ENCODE peak calls at places on chromosomes 7 and 10, in nine cellular contexts. One of them, this sample, is unnamed.

GRCh38 chr10:99834410-99834809 is 52.0 kb downstream of the ABCC2 start:
- DNase-seq in Kasumi-1: no peak
- DNase-seq in hypothalamus: no peak
- DNase-seq in ureter: no peak
- DNase-seq in RPMI7951: peak
- DNase-seq in NCI-H524: no peak
- DNase-seq in nephron progenitor cell: no peak
- DNase-seq in WERI-Rb-1: no peak
- DNase-seq in mucosa of gallbladder: no peak
- DNase-seq in this sample: no peak

GRCh38 chr7:25862993-25863726 is 288.8 kb upstream of the NFE2L3 start:
- DNase-seq in Kasumi-1: no peak
- DNase-seq in hypothalamus: no peak
- DNase-seq in ureter: no peak
- DNase-seq in RPMI7951: no peak
- DNase-seq in NCI-H524: peak
- DNase-seq in nephron progenitor cell: no peak
- DNase-seq in WERI-Rb-1: no peak
- DNase-seq in mucosa of gallbladder: no peak
- DNase-seq in this sample: no peak

GRCh38 chr10:32417906-32418547 is 27.9 kb upstream of the CCDC7 start:
- DNase-seq in Kasumi-1: no peak
- DNase-seq in hypothalamus: no peak
- DNase-seq in ureter: peak
- DNase-seq in RPMI7951: peak
- DNase-seq in NCI-H524: no peak
- DNase-seq in nephron progenitor cell: no peak
- DNase-seq in WERI-Rb-1: no peak
- DNase-seq in mucosa of gallbladder: peak
- DNase-seq in this sample: no peak

GRCh38 chr10:17201165-17202013 is at the start of gene TRDMT1:
- DNase-seq in Kasumi-1: peak
- DNase-seq in hypothalamus: peak
- DNase-seq in ureter: peak
- DNase-seq in RPMI7951: peak
- DNase-seq in NCI-H524: peak
- DNase-seq in nephron progenitor cell: peak
- DNase-seq in WERI-Rb-1: peak
- DNase-seq in mucosa of gallbladder: peak
- DNase-seq in this sample: peak

GRCh38 chr10:79452174-79452611 is 6.8 kb upstream of the ZCCHC24 start:
- DNase-seq in Kasumi-1: no peak
- DNase-seq in hypothalamus: no peak
- DNase-seq in ureter: no peak
- DNase-seq in RPMI7951: no peak
- DNase-seq in NCI-H524: no peak
- DNase-seq in nephron progenitor cell: no peak
- DNase-seq in WERI-Rb-1: no peak
- DNase-seq in mucosa of gallbladder: no peak
- DNase-seq in this sample: peak

GRCh38 chr7:106959753-106960152 is 84.8 kb upstream of the PRKAR2B start:
- DNase-seq in Kasumi-1: peak
- DNase-seq in hypothalamus: no peak
- DNase-seq in ureter: no peak
- DNase-seq in RPMI7951: no peak
- DNase-seq in NCI-H524: no peak
- DNase-seq in nephron progenitor cell: peak
- DNase-seq in WERI-Rb-1: peak
- DNase-seq in mucosa of gallbladder: no peak
- DNase-seq in this sample: no peak

GRCh38 chr10:30378607-30379006 is 29.5 kb upstream of the MTPAP start:
- DNase-seq in Kasumi-1: no peak
- DNase-seq in hypothalamus: no peak
- DNase-seq in ureter: no peak
- DNase-seq in RPMI7951: no peak
- DNase-seq in NCI-H524: no peak
- DNase-seq in nephron progenitor cell: no peak
- DNase-seq in WERI-Rb-1: no peak
- DNase-seq in mucosa of gallbladder: no peak
- DNase-seq in this sample: no peak

GRCh38 chr7:158393926-158394625 is 193.5 kb downstream of the PTPRN2 start:
- DNase-seq in Kasumi-1: no peak
- DNase-seq in hypothalamus: no peak
- DNase-seq in ureter: no peak
- DNase-seq in RPMI7951: no peak
- DNase-seq in NCI-H524: no peak
- DNase-seq in nephron progenitor cell: no peak
- DNase-seq in WERI-Rb-1: no peak
- DNase-seq in mucosa of gallbladder: no peak
- DNase-seq in this sample: peak

GRCh38 chr10:126049741-126050140 is 153.4 kb downstream of the FANK1 start:
- DNase-seq in Kasumi-1: peak
- DNase-seq in hypothalamus: no peak
- DNase-seq in ureter: no peak
- DNase-seq in RPMI7951: peak
- DNase-seq in NCI-H524: no peak
- DNase-seq in nephron progenitor cell: no peak
- DNase-seq in WERI-Rb-1: no peak
- DNase-seq in mucosa of gallbladder: no peak
- DNase-seq in this sample: no peak

GRCh38 chr7:140966561-140967234 is 42.0 kb upstream of the BRAF start:
- DNase-seq in Kasumi-1: no peak
- DNase-seq in hypothalamus: no peak
- DNase-seq in ureter: no peak
- DNase-seq in RPMI7951: no peak
- DNase-seq in NCI-H524: no peak
- DNase-seq in nephron progenitor cell: no peak
- DNase-seq in WERI-Rb-1: no peak
- DNase-seq in mucosa of gallbladder: no peak
- DNase-seq in this sample: no peak

This sample was measured in spleen.